ENCODE peak calls at places on chromosome 17, in five cellular contexts. Z is NCI-H69; H is AG09319; V is stimulated activated CD4-positive, alpha-beta T cell treated with anti-CD3 and anti-CD28 coated beads, Interleukin-15, amount 100 ng/mL, for 1 hour; R is Daoy. I is an unnamed sample.

GRCh38 chr17:43970366-43970765 is 16.6 kb upstream of the PYY start:
- DNase-seq in V (no peak), Z (no peak), H (no peak), R (no peak), I (no peak)

GRCh38 chr17:57281887-57282653 is 25.7 kb downstream of the MSI2 start:
- DNase-seq in H (no peak), V (no peak), R (no peak), Z (peak), I (no peak)

GRCh38 chr17:77370536-77370935 is 229.8 kb downstream of the SEC14L1 start:
- DNase-seq in R (no peak), H (no peak), Z (no peak), V (no peak), I (no peak)

GRCh38 chr17:79073016-79073705 is 1.5 kb upstream of the ENGASE start:
- DNase-seq in Z (no peak), V (no peak), H (no peak), R (no peak), I (no peak)

GRCh38 chr17:73291260-73291801 is 20.5 kb downstream of the CDC42EP4 start:
- DNase-seq in R (peak), H (peak), Z (no peak), V (no peak), I (no peak)

GRCh38 chr17:40181205-40181604 is 3.9 kb downstream of the RAPGEFL1 start:
- DNase-seq in V (no peak), Z (no peak), H (no peak), R (no peak), I (no peak)

GRCh38 chr17:17778308-17779014 is 58.3 kb downstream of the SREBF1 start:
- DNase-seq in V (no peak), R (no peak), Z (peak), H (peak), I (no peak)

GRCh38 chr17:28038802-28039600 is 3.5 kb upstream of the NLK start:
- DNase-seq in V (no peak), R (no peak), H (no peak), Z (no peak), I (no peak)

GRCh38 chr17:82648761-82649474 is 674 bp upstream of the WDR45B start:
- DNase-seq in V (no peak), H (no peak), R (peak), Z (peak), I (peak)

GRCh38 chr17:21029032-21029431 is 13.8 kb downstream of the USP22 start:
- DNase-seq in H (no peak), V (no peak), R (peak), Z (no peak), I (peak)

GRCh38 chr17:1709403-1709891 is 730 bp downstream of the TLCD2 start:
- DNase-seq in R (no peak), Z (no peak), H (no peak), V (no peak), I (no peak)

GRCh38 chr17:82065638-82066303 is at the start of gene DUS1L:
- DNase-seq in V (peak), R (peak), H (peak), Z (peak), I (peak)

GRCh38 chr17:17170346-17170976 is 35.7 kb downstream of the PLD6 start:
- DNase-seq in R (no peak), V (no peak), H (peak), Z (no peak), I (no peak)

GRCh38 chr17:72613411-72614292 is 478.8 kb downstream of the SLC39A11 start:
- DNase-seq in Z (no peak), R (peak), V (no peak), H (no peak), I (no peak)

GRCh38 chr17:50447870-50448573 is 20.7 kb downstream of the CHAD start:
- DNase-seq in H (no peak), V (no peak), R (no peak), Z (peak), I (no peak)

GRCh38 chr17:31657876-31658275 is 201.2 kb downstream of the COPRS start:
- DNase-seq in H (no peak), V (no peak), R (no peak), Z (no peak), I (no peak)

GRCh38 chr17:5035356-5035755 is at the start of gene SLC52A1:
- DNase-seq in R (no peak), Z (peak), H (no peak), V (no peak), I (no peak)

GRCh38 chr17:50026901-50027638 is 28.8 kb upstream of the ITGA3 start:
- DNase-seq in H (peak), V (peak), Z (peak), R (peak), I (peak)

GRCh38 chr17:54891176-54891821 is 9.4 kb upstream of the TOM1L1 start:
- DNase-seq in Z (peak), H (no peak), R (peak), V (no peak), I (no peak)

GRCh38 chr17:76843703-76844484 is 24.3 kb upstream of the MGAT5B start:
- DNase-seq in R (peak), H (no peak), V (no peak), Z (peak), I (no peak)

GRCh38 chr17:10149573-10150399 is 48.6 kb downstream of the GAS7 start:
- DNase-seq in H (peak), R (peak), V (no peak), Z (no peak), I (peak)

GRCh38 chr17:2137342-2138098 is 82.6 kb downstream of the HIC1 start:
- DNase-seq in H (no peak), R (peak), Z (peak), V (no peak), I (no peak)

GRCh38 chr17:4599505-4600281 is 15.4 kb downstream of the SMTNL2 start:
- DNase-seq in R (peak), Z (peak), V (no peak), H (no peak), I (no peak)

GRCh38 chr17:82266142-82266541 is 7.4 kb downstream of the CSNK1D start:
- DNase-seq in H (no peak), Z (no peak), V (no peak), R (no peak), I (no peak)

GRCh38 chr17:60391419-60392041 is 403 bp downstream of the USP32 start:
- DNase-seq in V (no peak), H (no peak), R (no peak), Z (peak), I (no peak)

GRCh38 chr17:21275579-21276339 is 8.8 kb upstream of the MAP2K3 start:
- DNase-seq in H (no peak), Z (peak), V (peak), R (peak), I (peak)

GRCh38 chr17:44794699-44795413 is 35.2 kb downstream of the GJC1 start:
- DNase-seq in V (no peak), H (peak), R (peak), Z (peak), I (no peak)

GRCh38 chr17:27414271-27414670 is 42.0 kb upstream of the KSR1 start:
- DNase-seq in V (no peak), Z (no peak), H (no peak), R (peak), I (no peak)

GRCh38 chr17:7191571-7192270 is 12.6 kb upstream of the ASGR1 start:
- DNase-seq in R (peak), V (no peak), Z (peak), H (no peak), I (no peak)

GRCh38 chr17:78486946-78487680 is 90.1 kb downstream of the DNAH17 start:
- DNase-seq in Z (no peak), H (no peak), V (no peak), R (no peak), I (no peak)

GRCh38 chr17:43634681-43635125 is 27.0 kb downstream of the MEOX1 start:
- DNase-seq in V (no peak), Z (no peak), R (no peak), H (no peak), I (no peak)

GRCh38 chr17:1905190-1905919 is 75.5 kb downstream of the RPA1 start:
- DNase-seq in Z (peak), R (no peak), H (no peak), V (no peak), I (no peak)

GRCh38 chr17:42058018-42058417 is 7.6 kb upstream of the C17orf113 start:
- DNase-seq in R (no peak), Z (peak), V (no peak), H (no peak), I (no peak)

GRCh38 chr17:82128287-82128686 is 30.3 kb upstream of the FASN start:
- DNase-seq in Z (no peak), H (no peak), V (no peak), R (no peak), I (no peak)

GRCh38 chr17:17084317-17084835 is 42.1 kb downstream of the MPRIP start:
- DNase-seq in V (no peak), Z (no peak), R (no peak), H (no peak), I (no peak)

GRCh38 chr17:74042241-74042640 is 161.2 kb upstream of the RPL38 start:
- DNase-seq in H (no peak), V (no peak), R (no peak), Z (no peak), I (no peak)

GRCh38 chr17:29140631-29141483 is 39.3 kb downstream of the MYO18A start:
- DNase-seq in R (no peak), V (peak), H (no peak), Z (peak), I (peak)

GRCh38 chr17:15236281-15237105 is 28.6 kb downstream of the PMP22 start:
- DNase-seq in H (no peak), Z (no peak), V (no peak), R (peak), I (no peak)

GRCh38 chr17:66963521-66964082 is 905 bp upstream of the CACNG4 start:
- DNase-seq in Z (peak), H (no peak), V (no peak), R (no peak), I (no peak)

I was measured in stimulated activated effector memory CD8-positive, alpha-beta T cell treated with anti-CD3 and anti-CD28 coated beads, Interleukin-12 subunit alpha, Interleukin-12 subunit beta, amount 100 ng/mL, for 72 hours.